ENCODE peak calls at places on chromosomes 1 and 21, in six cellular contexts. T, C, O, S, K and Z are unnamed samples.

GRCh38 chr1:109425902-109426277 is 358 bp downstream of the PSMA5 start:
- DNase-seq in S (no peak), K (peak), O (no peak), C (peak), T (no peak), Z (peak)

GRCh38 chr1:218464871-218465270 is 119.7 kb downstream of the TGFB2 start:
- DNase-seq in K (no peak), S (no peak), T (no peak), O (no peak), C (no peak), Z (no peak)

GRCh38 chr1:26126321-26127084 is 14.9 kb downstream of the PDIK1L start:
- DNase-seq in K (no peak), O (no peak), C (peak), T (no peak), S (no peak), Z (no peak)

GRCh38 chr1:32863516-32864245 is 7.0 kb downstream of the FNDC5 start:
- DNase-seq in S (no peak), C (no peak), T (no peak), O (no peak), K (no peak), Z (no peak)

GRCh38 chr1:84301759-84302380 is 362 bp downstream of the SAMD13 start:
- DNase-seq in S (no peak), C (no peak), O (no peak), K (no peak), T (no peak), Z (no peak)

GRCh38 chr1:97243973-97244560 is 522.5 kb downstream of the PTBP2 start:
- DNase-seq in C (no peak), K (no peak), O (no peak), T (no peak), S (no peak), Z (no peak)

GRCh38 chr1:169595764-169596711 is 9.8 kb upstream of the F5 start:
- DNase-seq in S (no peak), O (no peak), K (peak), C (no peak), T (no peak), Z (no peak)

GRCh38 chr21:45002381-45003204 is 62.8 kb downstream of the SLX9 start:
- DNase-seq in T (no peak), O (no peak), C (no peak), S (no peak), K (no peak), Z (no peak)

GRCh38 chr1:116878804-116879477 is 30.8 kb upstream of the PTGFRN start:
- DNase-seq in C (peak), S (peak), T (no peak), K (no peak), O (no peak), Z (peak)

GRCh38 chr1:149845416-149845815 is 54.0 kb upstream of the BOLA1 start:
- DNase-seq in O (peak), S (no peak), K (no peak), C (no peak), T (no peak), Z (no peak)

GRCh38 chr1:109300650-109301151 is 6.1 kb downstream of the MYBPHL start:
- DNase-seq in S (no peak), C (peak), T (no peak), K (no peak), O (no peak), Z (no peak)

GRCh38 chr1:29516063-29516820 is 279.9 kb downstream of the PTPRU start:
- DNase-seq in C (no peak), T (no peak), K (no peak), O (no peak), S (no peak), Z (no peak)

GRCh38 chr1:203099121-203099520 is 13.3 kb upstream of the MYOG start:
- DNase-seq in O (no peak), S (no peak), C (no peak), K (no peak), T (no peak), Z (no peak)

GRCh38 chr1:175887981-175888428 is 144.6 kb upstream of the TNR start:
- DNase-seq in S (no peak), C (peak), K (peak), T (peak), O (peak), Z (peak)

GRCh38 chr1:161506336-161507223 is 1.3 kb downstream of the FCGR2A start:
- DNase-seq in K (peak), T (no peak), S (no peak), O (no peak), C (peak), Z (no peak)

GRCh38 chr1:224235819-224236493 is 52.9 kb downstream of the DEGS1 start:
- DNase-seq in O (peak), K (no peak), C (no peak), T (no peak), S (no peak), Z (no peak)

GRCh38 chr1:30748098-30748698 is 9.4 kb downstream of the LAPTM5 start:
- DNase-seq in K (no peak), T (no peak), O (no peak), C (no peak), S (no peak), Z (no peak)

GRCh38 chr1:18805116-18805515 is 54.3 kb downstream of the TAS1R2 start:
- DNase-seq in K (no peak), C (no peak), T (no peak), O (no peak), S (no peak), Z (no peak)

GRCh38 chr1:12591267-12591938 is 26.6 kb downstream of the DHRS3 start:
- DNase-seq in T (no peak), O (no peak), C (no peak), S (no peak), K (no peak), Z (no peak)

GRCh38 chr1:199551967-199552565 is 475.4 kb upstream of the NR5A2 start:
- DNase-seq in C (peak), K (peak), S (no peak), T (peak), O (no peak), Z (no peak)

GRCh38 chr1:119160851-119161250 is 20.4 kb upstream of the WARS2 start:
- DNase-seq in O (no peak), S (no peak), C (no peak), T (no peak), K (no peak), Z (no peak)

GRCh38 chr21:44299085-44299457 is 782 bp upstream of the PFKL start:
- DNase-seq in K (no peak), S (no peak), O (no peak), C (no peak), T (no peak), Z (no peak)

GRCh38 chr21:43812139-43812821 is 22.9 kb downstream of the RRP1 start:
- DNase-seq in C (no peak), T (no peak), S (no peak), K (peak), O (no peak), Z (no peak)

GRCh38 chr1:72412286-72412685 is 129.9 kb upstream of the NEGR1 start:
- DNase-seq in S (no peak), O (no peak), C (no peak), T (no peak), K (no peak), Z (no peak)

GRCh38 chr1:3483801-3484444 is 29.5 kb downstream of the ARHGEF16 start:
- DNase-seq in S (no peak), C (peak), O (peak), T (peak), K (peak), Z (peak)

GRCh38 chr1:6460349-6461236 is 5.4 kb downstream of the TNFRSF25 start:
- DNase-seq in O (no peak), T (peak), K (no peak), C (no peak), S (no peak), Z (peak)

GRCh38 chr1:17190526-17190995 is 14.4 kb upstream of the PADI1 start:
- DNase-seq in C (no peak), O (no peak), T (no peak), K (no peak), S (no peak), Z (no peak)

GRCh38 chr21:28393279-28393678 is 599.4 kb downstream of the LTN1 start:
- DNase-seq in T (no peak), O (no peak), S (no peak), C (no peak), K (no peak), Z (no peak)

GRCh38 chr1:27605796-27606707 is 2.1 kb upstream of the AHDC1 start:
- DNase-seq in K (peak), O (no peak), T (no peak), S (no peak), C (peak), Z (no peak)

GRCh38 chr1:3971981-3972380 is 71.9 kb upstream of the C1orf174 start:
- DNase-seq in T (no peak), O (no peak), S (no peak), C (no peak), K (no peak), Z (no peak)

GRCh38 chr1:173448945-173449344 is 28.2 kb upstream of the PRDX6 start:
- DNase-seq in C (no peak), T (no peak), S (no peak), O (peak), K (no peak), Z (no peak)

GRCh38 chr1:173447224-173447623 is 29.9 kb upstream of the PRDX6 start:
- DNase-seq in O (no peak), S (no peak), K (no peak), C (no peak), T (no peak), Z (no peak)

GRCh38 chr1:173444757-173445156 is 32.4 kb upstream of the PRDX6 start:
- DNase-seq in K (no peak), C (no peak), S (no peak), O (no peak), T (no peak), Z (no peak)

GRCh38 chr1:173445656-173446055 is 31.5 kb upstream of the PRDX6 start:
- DNase-seq in C (no peak), S (no peak), T (no peak), K (no peak), O (no peak), Z (no peak)

DNA sequence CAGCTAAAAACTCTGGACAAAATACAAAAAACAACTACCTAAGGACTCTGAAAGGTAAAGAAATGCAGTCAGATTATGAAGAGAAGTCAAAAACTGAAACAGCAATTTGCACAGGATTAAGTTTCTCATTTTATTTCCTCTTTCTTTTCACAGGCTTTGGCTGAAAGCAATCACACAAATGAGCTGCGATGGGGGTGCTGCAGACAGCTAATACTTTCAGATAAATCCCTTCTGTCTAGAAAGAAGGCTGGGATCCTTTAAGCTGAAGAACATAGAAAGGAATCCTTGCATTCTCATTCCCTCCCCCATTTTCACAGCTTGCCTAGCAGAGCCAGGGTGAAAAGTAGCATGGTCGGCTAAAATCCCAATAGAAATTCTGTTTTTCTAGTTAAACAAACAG is 32.0 kb upstream of the PRDX6 start:
- DNase-seq in K (no peak), S (no peak), O (no peak), T (no peak), C (no peak), Z (no peak)
- TF ChIP-seq TAF1 in K (no peak), S (no peak), O (no peak), T (no peak), C (no peak), Z (no peak)

DNA sequence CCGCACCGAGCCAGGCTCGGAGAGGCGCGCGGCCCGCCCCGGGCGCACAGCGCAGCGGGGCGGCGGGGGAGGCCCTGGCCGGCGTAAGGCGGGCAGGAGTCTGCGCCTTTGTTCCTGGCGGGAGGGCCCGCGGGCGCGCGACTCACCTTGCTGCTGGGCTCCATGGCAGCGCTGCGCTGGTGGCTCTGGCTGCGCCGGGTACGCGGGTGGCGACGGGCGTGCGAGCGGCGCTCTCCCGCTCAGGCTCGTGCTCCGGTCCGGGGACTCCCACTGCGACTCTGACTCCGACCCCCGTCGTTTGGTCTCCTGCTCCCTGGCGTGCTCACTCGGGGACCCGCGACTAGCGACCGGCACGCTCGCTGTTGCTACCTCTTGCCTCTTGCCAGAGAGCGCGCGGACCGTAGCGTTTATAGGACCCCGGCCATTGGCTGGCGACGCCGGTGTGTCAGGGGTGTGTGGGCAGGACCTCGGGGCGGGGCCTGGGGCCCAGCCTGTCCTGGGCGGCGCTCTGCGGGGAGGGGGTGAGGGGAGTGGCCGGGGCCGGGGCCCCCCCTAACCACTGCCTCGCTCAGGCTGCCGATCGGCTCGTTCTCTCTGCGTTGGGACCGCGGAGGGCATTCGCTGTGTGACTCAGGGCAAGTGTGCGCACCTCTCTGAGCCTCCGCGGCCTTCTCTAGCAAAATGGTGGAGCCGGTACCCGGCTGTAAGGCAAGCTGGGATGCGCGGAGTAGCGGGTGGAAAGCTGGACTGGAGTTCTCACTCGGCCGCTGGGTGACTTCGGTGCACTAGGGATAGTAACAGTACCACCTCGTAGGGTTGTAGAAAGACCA is at the start of gene SLC2A1:
- DNase-seq in T (peak), S (peak), C (peak), O (peak), K (peak), Z (peak)
- TF ChIP-seq POLR2A in T (peak), S (peak), C (peak), O (peak), K (peak), Z (peak)

GRCh38 chr1:154391086-154391770 is 13.9 kb upstream of the IL6R start:
- DNase-seq in O (no peak), C (no peak), K (no peak), S (no peak), T (no peak), Z (no peak)
- TF ChIP-seq TAF1 in O (no peak), C (no peak), K (no peak), S (no peak), T (no peak), Z (no peak)

GRCh38 chr1:179092896-179093461 is 11.1 kb downstream of the TOR3A start:
- DNase-seq in S (no peak), K (no peak), T (no peak), O (no peak), C (no peak), Z (no peak)
- TF ChIP-seq POLR2A in S (no peak), K (no peak), T (no peak), O (no peak), C (peak), Z (no peak)